ENCODE peak calls at places on chromosome 12, in four cellular contexts. A, O, G and Q are unnamed samples.

GRCh38 chr12:78759387-78759786 is 105.2 kb upstream of the SYT1 start:
- DNase-seq in A (no peak), O (no peak), G (no peak), Q (no peak)

GRCh38 chr12:49331360-49332222 is 5.4 kb downstream of the C1QL4 start:
- DNase-seq in A (peak; percentile 80), O (peak; percentile 76), G (no peak), Q (peak; percentile 83)

GRCh38 chr12:7282844-7283243 is 21.0 kb upstream of the ACSM4 start:
- DNase-seq in A (no peak), O (no peak), G (no peak), Q (no peak)

GRCh38 chr12:132835076-132835870 is 6.6 kb upstream of the GOLGA3 start:
- DNase-seq in A (no peak), O (no peak), G (no peak), Q (no peak)

GRCh38 chr12:25254271-25254880 is 3.6 kb upstream of the KRAS start:
- DNase-seq in A (no peak), O (no peak), G (no peak), Q (no peak)

GRCh38 chr12:131260970-131261369 is 307.3 kb downstream of the ADGRD1 start:
- DNase-seq in A (no peak), O (no peak), G (no peak), Q (no peak)

GRCh38 chr12:127381681-127382080 is 885.3 kb upstream of the TMEM132C start:
- DNase-seq in A (no peak), O (no peak), G (no peak), Q (no peak)

GRCh38 chr12:42759622-42760273 is 170.2 kb upstream of the PRICKLE1 start:
- DNase-seq in A (peak; percentile 64), O (peak; percentile 69), G (no peak), Q (no peak)

GRCh38 chr12:118136559-118137003 is 657 bp downstream of the PEBP1 start:
- DNase-seq in A (peak; percentile 85), O (peak; percentile 74), G (no peak), Q (peak; percentile 82)

GRCh38 chr12:13046914-13047472 is 2.8 kb downstream of the FAM234B start:
- DNase-seq in A (no peak), O (no peak), G (no peak), Q (no peak)

GRCh38 chr12:88056571-88056970 is 27.4 kb upstream of the C12orf50 start:
- DNase-seq in A (no peak), O (no peak), G (no peak), Q (no peak)

GRCh38 chr12:52832960-52833905 is 878 bp downstream of the KRT79 start:
- DNase-seq in A (peak; percentile 44), O (no peak), G (no peak), Q (no peak)

GRCh38 chr12:118704517-118704916 is 276.8 kb upstream of the SRRM4 start:
- DNase-seq in A (no peak), O (no peak), G (no peak), Q (no peak)

GRCh38 chr12:16165506-16165905 is 112.0 kb downstream of the SLC15A5 start:
- DNase-seq in A (no peak), O (no peak), G (no peak), Q (no peak)

GRCh38 chr12:78192979-78193378 is 362.3 kb downstream of the NAV3 start:
- DNase-seq in A (no peak), O (no peak), G (no peak), Q (no peak)

GRCh38 chr12:133221241-133221640 is 14.4 kb downstream of the ANHX start:
- DNase-seq in A (no peak), O (no peak), G (no peak), Q (no peak)

GRCh38 chr12:93514853-93515252 is 47.5 kb downstream of the MRPL42 start:
- DNase-seq in A (no peak), O (no peak), G (no peak), Q (no peak)

GRCh38 chr12:83807906-83808305 is 1104.7 kb downstream of the SLC6A15 start:
- DNase-seq in A (no peak), O (no peak), G (no peak), Q (no peak)

GRCh38 chr12:77493311-77493710 is 337.4 kb upstream of the NAV3 start:
- DNase-seq in A (no peak), O (no peak), G (no peak), Q (no peak)

GRCh38 chr12:66235626-66236281 is 46.7 kb downstream of the IRAK3 start:
- DNase-seq in A (no peak), O (no peak), G (no peak), Q (no peak)

GRCh38 chr12:41634096-41634495 is 446.0 kb downstream of the PDZRN4 start:
- DNase-seq in A (no peak), O (no peak), G (no peak), Q (no peak)

GRCh38 chr12:132578118-132578517 is 32.3 kb downstream of the LRCOL1 start:
- DNase-seq in A (no peak), O (no peak), G (no peak), Q (no peak)

GRCh38 chr12:104569348-104570173 is 112.8 kb downstream of the CHST11 start:
- DNase-seq in A (no peak), O (no peak), G (peak; percentile 45), Q (no peak)

GRCh38 chr12:78392918-78393317 is 471.7 kb upstream of the SYT1 start:
- DNase-seq in A (no peak), O (no peak), G (no peak), Q (no peak)

GRCh38 chr12:100794441-100795192 is at the start of gene ANO4:
- DNase-seq in A (no peak), O (peak; percentile 45), G (no peak), Q (no peak)

GRCh38 chr12:2339022-2339431 is 286.2 kb downstream of the CACNA1C start:
- DNase-seq in A (no peak), O (no peak), G (no peak), Q (no peak)

GRCh38 chr12:2336409-2336829 is 283.6 kb downstream of the CACNA1C start:
- DNase-seq in A (no peak), O (no peak), G (no peak), Q (no peak)

GRCh38 chr12:2338381-2338780 is 285.6 kb downstream of the CACNA1C start:
- DNase-seq in A (peak; percentile 11), O (no peak), G (no peak), Q (no peak)

GRCh38 chr12:2335517-2335916 is 282.7 kb downstream of the CACNA1C start:
- DNase-seq in A (no peak), O (no peak), G (no peak), Q (no peak)

DNA sequence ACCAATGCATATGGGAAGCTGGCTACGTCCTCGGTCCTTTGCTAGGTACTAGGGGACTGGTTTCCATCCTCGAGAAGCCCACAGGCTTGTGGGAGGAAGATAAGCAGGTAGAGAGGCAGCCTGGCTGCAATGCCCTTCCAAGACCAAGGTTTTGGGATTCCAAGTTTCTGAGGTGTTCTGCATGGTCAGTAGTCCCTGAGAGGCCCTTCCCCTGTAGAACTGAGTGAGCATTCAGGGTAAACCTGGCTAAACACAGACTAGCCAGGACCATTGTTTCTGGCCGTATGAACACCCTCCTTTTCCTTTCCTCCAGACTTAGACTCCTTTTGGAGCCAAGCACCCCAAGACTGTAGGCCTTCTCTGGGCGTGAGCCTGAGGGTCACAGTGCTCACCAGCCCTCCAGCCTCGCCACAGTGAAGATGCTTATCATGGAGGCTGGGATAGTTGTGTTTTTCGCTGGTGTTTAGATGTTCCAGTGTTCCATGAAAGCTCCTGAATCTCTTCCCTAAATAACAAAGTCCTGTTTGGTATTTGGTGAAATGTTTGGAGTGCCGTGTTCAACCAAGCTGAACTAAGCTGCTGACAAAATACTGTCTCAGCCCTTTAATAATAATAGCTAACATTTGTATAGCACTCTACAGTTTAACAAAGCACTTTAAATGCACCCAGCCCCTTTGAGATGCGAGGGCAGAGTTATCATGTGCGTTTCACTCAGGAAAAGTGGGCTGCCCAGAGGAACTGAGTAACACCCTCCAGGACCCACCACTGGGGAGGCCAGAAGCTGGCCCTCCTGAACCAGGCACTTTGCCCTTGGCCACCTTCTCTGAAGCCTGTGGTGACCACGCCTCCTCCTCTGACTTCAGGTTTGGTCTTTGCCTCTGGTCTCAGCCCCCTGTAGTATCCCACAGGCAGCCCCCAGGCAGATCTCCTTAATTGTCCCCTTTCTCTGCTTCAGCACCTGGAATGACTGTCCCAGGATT is 284.5 kb downstream of the CACNA1C start:
- DNase-seq in A (no peak), O (no peak), G (no peak), Q (no peak)
- H3K27ac ChIP-seq in A (no peak overlapping the region), O (peak overlapping the region; percentile 86), G (no peak overlapping the region), Q (peak overlapping the region; percentile 88)

DNA sequence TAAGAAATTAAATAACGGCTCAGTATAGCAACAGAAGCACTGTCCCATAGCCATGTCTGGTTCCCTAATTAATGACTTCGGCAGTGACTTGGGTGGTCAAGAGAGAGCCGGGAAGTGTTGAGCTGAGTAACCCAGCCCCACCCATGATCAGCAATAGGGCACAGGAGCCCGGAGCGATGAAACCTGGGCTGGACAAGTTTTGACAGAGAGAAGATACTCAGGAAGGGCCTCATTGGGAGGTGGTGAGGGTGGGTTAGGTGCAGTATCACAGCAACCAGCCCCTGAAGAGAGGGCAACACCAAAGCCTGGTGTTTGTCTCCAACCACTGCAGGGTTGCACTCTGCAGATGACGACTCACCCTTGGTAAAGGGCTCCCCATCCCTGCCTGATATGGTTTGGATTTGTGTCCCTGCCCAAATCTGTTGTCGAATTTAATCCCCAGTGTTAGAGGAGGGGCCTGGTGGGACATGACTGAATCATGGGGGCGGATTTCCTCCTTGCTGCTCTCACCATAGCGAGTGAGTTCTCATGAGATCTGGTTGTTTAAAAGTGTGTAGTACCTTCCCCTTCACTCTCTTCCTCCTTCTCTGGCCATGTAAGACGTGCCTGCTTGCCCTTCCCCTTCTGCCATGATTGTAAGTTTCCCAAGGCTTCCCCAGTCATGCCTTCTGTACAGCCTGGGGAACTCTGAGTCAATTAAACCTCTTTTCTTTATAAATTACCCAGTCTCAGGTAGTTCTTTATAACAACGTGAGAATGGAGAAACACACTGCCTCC is 124.9 kb upstream of the MED13L start:
- DNase-seq in A (no peak), O (no peak), G (no peak), Q (no peak)
- H3K27ac ChIP-seq in A (no peak overlapping the region), O (no peak overlapping the region), G (no peak overlapping the region), Q (no peak overlapping the region)

GRCh38 chr12:31588976-31589375 is 2.0 kb downstream of the DENND5B start:
- DNase-seq in A (no peak), O (no peak), G (no peak), Q (no peak)
- H3K27ac ChIP-seq in A (peak overlapping the region; percentile 84), O (peak overlapping the region; percentile 96), G (no peak overlapping the region), Q (peak overlapping the region; percentile 96)

GRCh38 chr12:117026921-117027250 is 72.3 kb downstream of the TESC start:
- DNase-seq in A (no peak), O (no peak), G (no peak), Q (peak; percentile 78)
- H3K27ac ChIP-seq in A (no peak overlapping the region), O (peak overlapping the region; percentile 51), G (no peak overlapping the region), Q (no peak overlapping the region)

DNA sequence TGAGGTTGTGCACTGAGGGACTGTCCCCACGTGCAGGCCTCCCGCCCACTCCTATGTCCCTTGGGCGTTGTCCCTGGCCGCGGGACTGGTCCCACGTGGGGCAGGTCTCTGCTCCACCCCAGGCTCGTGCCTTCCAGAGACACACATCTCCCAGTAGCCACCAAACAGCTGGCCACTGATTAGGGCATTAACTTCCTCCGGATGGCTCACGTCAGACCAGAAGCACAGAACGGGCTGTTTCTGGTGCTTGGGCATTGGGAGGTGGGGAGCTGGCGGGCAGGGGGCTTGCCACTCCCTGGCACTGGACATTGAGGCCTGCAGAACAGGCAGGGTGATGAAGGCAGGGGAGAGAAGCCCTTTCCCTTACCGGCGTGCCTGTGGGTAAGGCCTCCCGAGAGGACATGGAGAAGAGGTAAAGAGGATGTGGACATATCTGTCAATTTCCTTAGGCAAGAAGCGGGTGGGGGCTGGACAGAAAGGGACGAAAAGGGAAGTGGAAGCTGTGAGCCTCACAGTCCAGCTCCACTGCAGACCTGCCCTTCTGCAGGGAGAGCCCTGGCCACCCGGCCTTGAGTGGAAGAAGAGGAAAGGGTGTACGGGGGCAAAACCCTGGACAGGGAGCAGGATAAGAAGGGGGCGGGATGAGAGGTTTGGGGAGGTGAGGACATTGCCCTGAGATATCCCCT is 101.2 kb downstream of the NINJ2 start:
- DNase-seq in A (peak; percentile 87), O (peak; percentile 80), G (no peak), Q (no peak)
- H3K27ac ChIP-seq in A (peak overlapping the region; percentile 70), O (no peak overlapping the region), G (peak overlapping the region; percentile 73), Q (no peak overlapping the region)

GRCh38 chr12:89370850-89371249 is 18.5 kb upstream of the DUSP6 start:
- DNase-seq in A (no peak), O (no peak), G (no peak), Q (no peak)
- H3K27ac ChIP-seq in A (no peak overlapping the region), O (no peak overlapping the region), G (no peak overlapping the region), Q (no peak overlapping the region)